ENCODE peak calls at places on chromosomes 4 and X, in four cellular contexts. C is endothelial cell, T is mesothelial cell of epicardium, P is BE2C. Z is an unnamed sample.

GRCh38 chrX:65871671-65872311 is 168.1 kb downstream of the VSIG4 start:
- DNase-seq in C (peak), T (no peak), P (no peak), Z (no peak)

GRCh38 chr4:3270141-3270611 is 21.2 kb downstream of the MSANTD1 start:
- DNase-seq in C (no peak), T (no peak), P (no peak), Z (no peak)

GRCh38 chr4:1105662-1106061 is 7.7 kb downstream of the RNF212 start:
- DNase-seq in C (no peak), T (no peak), P (no peak), Z (no peak)

GRCh38 chr4:118034061-118034785 is at the start of gene NDST3:
- DNase-seq in C (peak), T (peak), P (peak), Z (peak)

GRCh38 chr4:123835852-123836251 is 439.3 kb downstream of the SPRY1 start:
- DNase-seq in C (no peak), T (no peak), P (no peak), Z (no peak)

GRCh38 chr4:127622923-127623754 is 9.6 kb upstream of the INTU start:
- DNase-seq in C (peak), T (peak), P (peak), Z (peak)

GRCh38 chr4:77619408-77619807 is 13.8 kb downstream of the CXCL13 start:
- DNase-seq in C (no peak), T (no peak), P (no peak), Z (no peak)

GRCh38 chrX:431032-431431 is 44.3 kb upstream of the PPP2R3B start:
- DNase-seq in C (no peak), T (no peak), P (no peak), Z (no peak)

GRCh38 chr4:41538017-41538733 is at the start of gene LIMCH1:
- DNase-seq in C (no peak), T (no peak), P (no peak), Z (peak)

GRCh38 chr4:35525192-35525978 is 718.9 kb downstream of the ARAP2 start:
- DNase-seq in C (no peak), T (no peak), P (no peak), Z (no peak)

GRCh38 chr4:7798215-7798995 is 141.3 kb downstream of the AFAP1 start:
- DNase-seq in C (no peak), T (no peak), P (no peak), Z (peak)

GRCh38 chr4:74654230-74654681 is 140.1 kb downstream of the BTC start:
- DNase-seq in C (no peak), T (no peak), P (no peak), Z (no peak)

DNA sequence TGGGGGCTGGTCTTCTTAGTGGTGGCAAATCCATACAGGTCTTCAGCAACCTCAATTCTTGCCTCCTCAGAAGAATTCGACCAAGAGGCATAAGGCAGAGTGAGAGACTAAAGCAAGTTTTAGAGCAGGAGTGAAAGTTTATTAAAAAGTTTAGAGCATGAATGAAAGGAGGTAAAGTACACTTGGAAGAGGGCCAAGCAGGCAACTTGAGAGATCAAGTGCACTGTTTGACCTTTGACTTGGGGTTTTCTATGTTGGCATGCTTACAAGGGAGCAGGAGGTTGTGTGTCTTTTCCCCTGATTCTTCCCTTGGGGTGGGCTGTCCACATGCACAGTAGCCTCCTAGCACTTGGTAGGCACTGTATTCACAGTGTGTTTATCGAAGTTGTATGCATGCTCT is 91.2 kb downstream of the CPE start:
- DNase-seq in C (no peak), T (no peak), P (no peak), Z (no peak)
- TF ChIP-seq CTCF in C (no peak), T (no peak), P (no peak), Z (no peak)

GRCh38 chr4:101347267-101347556 is at the start of gene PPP3CA:
- DNase-seq in C (no peak), T (no peak), P (no peak), Z (no peak)

GRCh38 chr4:101348367-101348827 is 1.1 kb upstream of the PPP3CA start:
- DNase-seq in C (no peak), T (no peak), P (no peak), Z (peak)

GRCh38 chr4:101346562-101347266 is 612 bp downstream of the PPP3CA start:
- DNase-seq in C (peak), T (peak), P (peak), Z (peak)

GRCh38 chr4:101346312-101346561 is 1.1 kb downstream of the PPP3CA start:
- DNase-seq in C (no peak), T (no peak), P (no peak), Z (no peak)

DNA sequence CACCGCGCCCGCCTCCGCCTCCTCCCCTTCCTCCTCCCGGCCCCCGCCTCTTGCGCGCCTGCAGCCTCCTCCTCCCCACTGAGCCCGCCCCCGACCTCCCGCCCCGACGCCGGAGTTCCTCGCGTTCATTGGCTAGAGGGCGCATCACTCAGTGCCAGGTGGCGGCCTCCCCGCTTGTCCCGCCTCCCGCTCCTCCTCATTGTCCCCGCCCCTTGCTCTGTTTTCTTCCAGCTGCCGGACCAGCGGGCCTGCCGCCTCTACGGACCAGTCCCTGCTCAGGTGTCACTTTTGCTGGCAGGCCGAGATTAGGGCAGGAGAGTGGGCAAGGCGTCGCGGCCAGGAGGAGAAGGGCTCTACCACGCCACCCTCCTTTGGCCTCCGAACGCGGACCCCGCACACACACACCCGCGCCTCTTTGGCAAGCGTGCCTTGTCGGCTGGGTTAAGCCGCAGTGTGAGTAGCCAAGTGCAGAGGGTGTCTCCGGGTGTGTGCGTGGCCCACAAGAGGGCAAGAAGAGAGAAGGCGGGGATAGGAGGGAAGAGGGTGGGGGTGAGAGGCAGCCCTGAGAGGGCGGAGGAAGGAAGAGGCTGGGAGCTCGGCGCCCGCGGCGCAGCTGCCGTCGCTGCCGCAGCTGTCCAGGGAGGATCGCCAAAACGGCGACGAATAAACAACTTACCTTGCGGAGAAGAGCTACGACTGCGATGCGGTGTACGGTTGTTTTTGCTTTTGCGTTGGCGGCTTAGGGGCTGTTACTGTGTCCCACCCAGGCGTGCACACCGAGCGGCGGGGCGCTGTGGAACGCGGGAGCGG is 436 bp upstream of the PPP3CA start:
- DNase-seq in C (peak), T (peak), P (peak), Z (peak)
- TF ChIP-seq CTCF in C (no peak), T (no peak), P (peak), Z (peak)

GRCh38 chrX:78098108-78098507 is 5.9 kb upstream of the PGK1 start:
- DNase-seq in C (no peak), T (no peak), P (no peak), Z (no peak)

DNA sequence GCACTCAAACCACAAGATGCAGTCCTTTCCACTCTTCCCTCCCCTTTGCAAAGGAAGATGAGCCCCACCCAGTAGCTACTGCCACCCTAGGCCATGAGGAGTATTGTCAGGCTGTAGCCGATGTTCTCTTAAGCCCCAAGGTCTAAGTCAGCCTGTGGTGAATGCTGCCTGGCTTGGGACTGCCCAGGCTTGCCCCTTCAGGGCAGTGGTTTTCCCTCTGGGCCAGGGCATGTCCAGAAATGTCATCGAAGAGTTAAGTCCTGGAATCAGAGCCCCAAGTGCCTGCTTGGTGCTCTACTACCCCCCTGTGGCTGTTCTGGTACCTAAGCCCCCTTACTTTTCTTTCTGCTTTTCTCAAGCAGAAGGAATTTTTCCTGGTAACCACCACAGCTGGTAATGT is 11.8 kb upstream of the PGK1 start:
- DNase-seq in C (peak), T (no peak), P (peak), Z (no peak)
- TF ChIP-seq CTCF in C (no peak), T (peak), P (peak), Z (peak)

GRCh38 chrX:153723351-153724251 is 586 bp downstream of the BCAP31 start:
- DNase-seq in C (peak), T (peak), P (peak), Z (peak)
- TF ChIP-seq CTCF in C (no peak), T (no peak), P (peak), Z (no peak)

GRCh38 chr4:172892300-172892699 is 276.3 kb upstream of the GALNT7 start:
- DNase-seq in C (peak), T (no peak), P (peak), Z (peak)
- TF ChIP-seq CTCF in C (peak), T (no peak), P (peak), Z (no peak)

Z was measured in adrenal gland.